ENCODE peak calls at places on chromosomes 2 and 18, in eight cellular contexts. J, T, B, K, F, W, L and D are unnamed samples. For H3K9me3, the result is how much of the 10 kb centered on the place peaks cover.

GRCh38 chr2:182784777-182785176 is 68.7 kb downstream of the DNAJC10 start:
- DNase-seq in J (peak), T (no peak), B (no peak), K (no peak), F (no peak), W (no peak), L (no peak), D (no peak)

GRCh38 chr2:31205186-31205585 is 12.1 kb downstream of the CAPN14 start:
- DNase-seq in J (no peak), T (no peak), B (no peak), K (no peak), F (no peak), W (no peak), L (no peak), D (no peak)

GRCh38 chr2:222057249-222058073 is 241.3 kb downstream of the PAX3 start:
- DNase-seq in J (no peak), T (no peak), B (no peak), K (no peak), F (no peak), W (no peak), L (no peak), D (no peak)

GRCh38 chr18:8798996-8799395 is 93.6 kb downstream of the MTCL1 start:
- DNase-seq in J (no peak), T (no peak), B (no peak), K (peak), F (peak), W (no peak), L (no peak), D (no peak)

GRCh38 chr2:12791906-12792305 is 75.2 kb downstream of the TRIB2 start:
- DNase-seq in J (no peak), T (no peak), B (no peak), K (no peak), F (no peak), W (no peak), L (no peak), D (no peak)

GRCh38 chr2:221943078-221943810 is 355.6 kb downstream of the PAX3 start:
- DNase-seq in J (peak), T (peak), B (no peak), K (no peak), F (peak), W (no peak), L (peak), D (no peak)

GRCh38 chr18:5311273-5312009 is 15.9 kb upstream of the ZBTB14 start:
- DNase-seq in J (no peak), T (no peak), B (no peak), K (no peak), F (no peak), W (no peak), L (no peak), D (no peak)

GRCh38 chr18:74665905-74666304 is 68.2 kb downstream of the ZNF407 start:
- DNase-seq in J (no peak), T (no peak), B (no peak), K (no peak), F (no peak), W (no peak), L (no peak), D (no peak)

GRCh38 chr2:28643911-28644334 is 107.7 kb upstream of the PPP1CB start:
- DNase-seq in J (peak), T (peak), B (no peak), K (no peak), F (peak), W (no peak), L (no peak), D (no peak)

GRCh38 chr2:43276517-43276931 is 50.1 kb upstream of the ZFP36L2 start:
- DNase-seq in J (no peak), T (no peak), B (no peak), K (no peak), F (no peak), W (no peak), L (no peak), D (no peak)

GRCh38 chr2:230347659-230348305 is 20.8 kb downstream of the SP140L start:
- DNase-seq in J (peak), T (no peak), B (no peak), K (no peak), F (no peak), W (no peak), L (no peak), D (no peak)
- H3K9me3 ChIP-seq in J (under half), T (under half), B (under half), K (under half), F (under half), W (under half), L (under half), D (under half)

DNA sequence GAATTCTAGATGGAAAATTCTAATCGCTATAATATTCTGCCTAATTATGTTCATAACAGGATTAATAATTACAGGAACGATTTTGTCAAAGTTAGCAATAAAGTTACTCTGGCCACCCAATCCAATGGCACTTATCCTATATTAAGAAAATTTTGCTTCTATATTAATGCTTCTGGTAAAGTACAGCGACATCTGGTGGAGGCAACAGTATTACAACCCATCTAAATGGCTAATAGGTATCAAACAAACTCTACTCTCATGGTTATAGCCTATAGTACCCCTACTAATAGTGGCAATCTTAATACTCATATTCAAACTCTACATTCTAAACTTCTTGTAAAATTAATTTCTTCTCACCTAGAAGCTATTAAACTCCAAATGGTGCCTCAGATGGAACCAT is 1084.7 kb upstream of the LRRTM1 start:
- DNase-seq in J (no peak), T (no peak), B (no peak), K (no peak), F (no peak), W (no peak), L (no peak), D (no peak)
- TF ChIP-seq CTCF in J (peak), T (no peak), B (no peak), K (no peak), F (no peak), W (no peak), L (no peak), D (no peak)

DNA sequence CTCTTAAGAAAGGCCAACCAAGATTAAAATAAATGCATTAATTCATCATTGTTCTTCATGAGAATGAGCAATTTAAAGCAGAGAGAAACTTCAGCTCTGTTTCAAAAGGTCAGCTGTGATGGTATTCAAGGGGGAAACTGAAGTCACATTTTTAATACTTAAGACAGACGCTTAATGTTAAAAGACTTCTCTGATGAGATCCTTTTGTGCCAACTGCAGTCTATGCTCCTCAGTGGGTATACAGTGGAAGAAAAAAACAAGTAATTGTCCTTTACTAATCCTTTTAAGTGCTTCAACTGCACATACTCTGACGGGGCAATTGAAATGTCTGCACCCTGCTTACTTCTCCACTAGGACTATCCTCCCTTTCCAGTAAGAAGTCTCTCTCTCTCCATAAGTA is 309.7 kb downstream of the GULP1 start:
- DNase-seq in J (peak), T (no peak), B (no peak), K (no peak), F (no peak), W (no peak), L (no peak), D (no peak)
- H3K4me3 ChIP-seq in J (no peak), T (no peak), B (no peak), K (no peak), F (no peak), W (no peak), L (no peak), D (no peak)

DNA sequence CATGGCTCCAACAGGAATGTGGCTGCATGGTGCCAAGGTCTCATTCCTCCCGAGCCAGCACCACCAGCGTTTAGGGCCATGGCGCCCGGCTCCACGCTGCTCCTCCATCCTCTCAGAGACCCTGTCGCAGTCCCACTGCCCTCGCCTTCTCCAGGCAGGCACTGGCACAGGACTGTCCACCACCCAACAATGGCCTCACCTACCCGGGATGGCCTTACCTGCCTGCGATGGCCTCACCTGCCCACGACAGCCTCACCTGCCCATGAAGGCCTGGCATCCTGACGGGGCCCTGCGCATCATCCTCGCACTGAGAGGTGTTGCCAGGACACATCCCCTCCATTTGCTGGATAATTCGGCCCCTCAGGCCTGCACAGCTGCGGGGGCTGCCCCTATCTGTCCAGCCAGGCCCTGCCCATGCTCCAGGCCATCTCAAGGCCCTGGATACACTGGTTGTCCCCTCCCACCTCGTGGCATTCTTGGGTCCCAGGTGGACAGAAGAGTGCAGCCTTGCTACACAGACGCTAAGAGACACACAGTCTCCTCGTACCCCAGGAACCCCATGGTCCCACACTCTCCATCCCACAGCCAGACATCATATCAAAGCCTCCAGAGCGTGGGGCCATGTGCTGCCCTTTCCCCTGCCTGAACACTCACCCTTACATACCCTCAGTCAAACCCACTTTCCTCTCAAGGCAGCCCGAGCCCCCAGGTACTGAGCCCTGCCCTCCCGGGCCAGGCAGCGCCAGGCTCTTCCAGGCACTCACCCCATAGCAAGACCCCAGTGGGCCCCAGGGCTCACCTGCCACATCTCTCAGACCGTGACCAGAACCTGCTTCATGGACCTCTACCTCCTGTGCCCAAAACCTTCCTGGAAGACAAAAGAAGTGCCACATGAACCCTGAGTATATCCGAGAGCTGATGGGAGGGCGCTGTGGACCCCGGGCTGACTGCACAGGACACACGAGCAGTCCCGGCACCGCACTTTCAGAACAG is 268.6 kb downstream of the EIPR1 start:
- DNase-seq in J (no peak), T (peak), B (peak), K (peak), F (no peak), W (no peak), L (no peak), D (peak)
- H3K9me3 ChIP-seq in J (under half), T (under half), B (under half), K (under half), F (under half), W (under half), L (under half), D (under half)

GRCh38 chr2:101349893-101350662 is 37.2 kb downstream of the CREG2 start:
- DNase-seq in J (peak), T (no peak), B (no peak), K (no peak), F (no peak), W (no peak), L (no peak), D (no peak)
- TF ChIP-seq CTCF in J (peak), T (no peak), B (peak), K (no peak), F (no peak), W (peak), L (no peak), D (no peak)

DNA sequence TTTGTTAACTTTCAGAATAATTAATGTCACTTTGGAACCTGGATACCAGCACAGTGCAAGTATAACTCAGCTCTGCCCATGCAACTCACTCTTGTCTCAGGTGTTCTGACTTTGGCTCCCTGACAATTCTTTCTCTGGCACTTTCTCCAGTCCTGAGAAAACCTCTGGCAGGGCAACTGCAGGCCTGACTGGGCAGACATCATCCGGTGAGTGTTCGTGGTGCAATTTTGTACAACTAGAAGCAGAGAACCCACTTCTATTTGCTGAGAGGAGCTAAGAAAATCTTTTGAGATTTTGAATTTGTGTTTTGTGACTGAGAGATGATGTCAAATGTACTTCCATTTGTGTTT is 142.9 kb downstream of the AQP4 start:
- DNase-seq in J (no peak), T (no peak), B (no peak), K (no peak), F (peak), W (no peak), L (no peak), D (no peak)
- H3K4me3 ChIP-seq in J (no peak), T (no peak), B (no peak), K (no peak), F (no peak), W (no peak), L (no peak), D (no peak)

DNA sequence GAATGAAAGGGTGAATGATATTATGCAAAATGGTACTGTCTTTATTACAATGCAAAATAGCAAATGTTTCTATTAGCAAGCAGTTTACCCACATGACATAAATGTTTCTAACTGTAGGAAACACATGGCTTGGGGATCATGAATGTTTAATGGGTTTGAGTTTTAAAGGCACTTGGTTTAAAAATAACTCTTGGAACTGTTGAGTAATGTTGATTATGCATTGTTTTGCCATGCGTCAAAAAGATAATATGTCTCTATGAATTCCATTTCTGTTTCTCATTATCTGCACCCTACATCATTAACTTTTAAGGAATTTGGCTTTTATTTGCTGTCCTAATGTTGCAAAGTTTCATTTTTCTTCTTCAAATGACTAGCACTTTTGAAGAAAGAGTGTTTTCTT is 1355.5 kb downstream of the SUCLG1 start:
- DNase-seq in J (peak), T (no peak), B (no peak), K (no peak), F (no peak), W (no peak), L (no peak), D (no peak)
- H3K9me3 ChIP-seq in J (under half), T (under half), B (under half), K (under half), F (under half), W (under half), L (under half), D (under half)

GRCh38 chr2:216057688-216058193 is 23.9 kb downstream of the PECR start:
- DNase-seq in J (peak), T (no peak), B (peak), K (no peak), F (peak), W (peak), L (no peak), D (peak)

GRCh38 chr2:216056739-216057138 is 24.9 kb downstream of the PECR start:
- DNase-seq in J (no peak), T (no peak), B (no peak), K (no peak), F (no peak), W (no peak), L (no peak), D (no peak)

GRCh38 chr2:216055661-216056060 is 25.9 kb downstream of the PECR start:
- DNase-seq in J (no peak), T (no peak), B (no peak), K (no peak), F (no peak), W (no peak), L (no peak), D (no peak)

GRCh38 chr2:216064014-216064630 is 17.5 kb downstream of the PECR start:
- DNase-seq in J (peak), T (no peak), B (no peak), K (no peak), F (no peak), W (no peak), L (no peak), D (no peak)

GRCh38 chr2:216059233-216059834 is 22.3 kb downstream of the PECR start:
- DNase-seq in J (no peak), T (no peak), B (no peak), K (no peak), F (no peak), W (no peak), L (no peak), D (no peak)
- TF ChIP-seq CTCF in J (no peak), T (no peak), B (peak), K (no peak), F (no peak), W (peak), L (no peak), D (no peak)